ENCODE peak calls at places on chromosomes 5 and 9, in four cellular contexts. One of them, this sample, is unnamed.

GRCh38 chr9:1927546-1927945 is 87.6 kb upstream of the SMARCA2 start:
- DNase-seq in PC-3: no peak
- DNase-seq in prostate gland: no peak
- DNase-seq in lung: no peak
- DNase-seq in this sample: no peak

GRCh38 chr5:154405078-154405792 is 40.6 kb upstream of the SAP30L start:
- DNase-seq in PC-3: peak; percentile 80
- DNase-seq in lung: peak; percentile 79
- DNase-seq in prostate gland: peak; percentile 64
- DNase-seq in this sample: peak; percentile 77

GRCh38 chr9:34984049-34984448 is 5.5 kb upstream of the DNAJB5 start:
- DNase-seq in lung: no peak
- DNase-seq in PC-3: peak; percentile 40
- DNase-seq in prostate gland: no peak
- DNase-seq in this sample: no peak

GRCh38 chr5:8773091-8773615 is 772.7 kb downstream of the SEMA5A start:
- DNase-seq in prostate gland: no peak
- DNase-seq in PC-3: no peak
- DNase-seq in lung: no peak
- DNase-seq in this sample: no peak

GRCh38 chr9:127931092-127931881 is 710 bp upstream of the PIP5KL1 start:
- DNase-seq in lung: peak; percentile 79
- DNase-seq in prostate gland: no peak
- DNase-seq in PC-3: peak; percentile 22
- DNase-seq in this sample: no peak

GRCh38 chr5:116577064-116577788 is 2.6 kb upstream of the SEMA6A start:
- DNase-seq in lung: no peak
- DNase-seq in PC-3: no peak
- DNase-seq in prostate gland: no peak
- DNase-seq in this sample: no peak

GRCh38 chr5:140243855-140244254 is 59.0 kb downstream of the PFDN1 start:
- DNase-seq in lung: no peak
- DNase-seq in PC-3: no peak
- DNase-seq in prostate gland: no peak
- DNase-seq in this sample: no peak

GRCh38 chr5:150036513-150036912 is 36.0 kb downstream of the HMGXB3 start:
- DNase-seq in PC-3: peak; percentile 88
- DNase-seq in lung: no peak
- DNase-seq in prostate gland: no peak
- DNase-seq in this sample: no peak

GRCh38 chr5:2686725-2687124 is 64.8 kb downstream of the IRX2 start:
- DNase-seq in PC-3: no peak
- DNase-seq in lung: no peak
- DNase-seq in prostate gland: no peak
- DNase-seq in this sample: no peak

GRCh38 chr9:95518026-95518425 is 1.3 kb upstream of the PTCH1 start:
- DNase-seq in lung: no peak
- DNase-seq in PC-3: no peak
- DNase-seq in prostate gland: no peak
- DNase-seq in this sample: no peak

GRCh38 chr5:53643445-53643844 is 83.0 kb downstream of the NDUFS4 start:
- DNase-seq in lung: no peak
- DNase-seq in PC-3: no peak
- DNase-seq in prostate gland: no peak
- DNase-seq in this sample: no peak

GRCh38 chr5:10432059-10433008 is 9.3 kb upstream of the ROPN1L start:
- DNase-seq in PC-3: no peak
- DNase-seq in lung: no peak
- DNase-seq in prostate gland: no peak
- DNase-seq in this sample: no peak

GRCh38 chr9:112838342-112838741 is 52.3 kb downstream of the SLC46A2 start:
- DNase-seq in lung: no peak
- DNase-seq in prostate gland: no peak
- DNase-seq in PC-3: no peak
- DNase-seq in this sample: peak; percentile 41

GRCh38 chr5:151909628-151910027 is 15.0 kb downstream of the GLRA1 start:
- DNase-seq in PC-3: no peak
- DNase-seq in lung: no peak
- DNase-seq in prostate gland: no peak
- DNase-seq in this sample: no peak

GRCh38 chr5:150192462-150192861 is 2.6 kb downstream of the SLC6A7 start:
- DNase-seq in lung: no peak
- DNase-seq in PC-3: no peak
- DNase-seq in prostate gland: no peak
- DNase-seq in this sample: no peak

GRCh38 chr5:11903121-11903613 is 1.1 kb downstream of the CTNND2 start:
- DNase-seq in lung: no peak
- DNase-seq in PC-3: no peak
- DNase-seq in prostate gland: no peak
- DNase-seq in this sample: no peak

GRCh38 chr9:34684145-34684544 is 6.9 kb downstream of the CCL19 start:
- DNase-seq in lung: no peak
- DNase-seq in PC-3: no peak
- DNase-seq in prostate gland: no peak
- DNase-seq in this sample: no peak

GRCh38 chr9:37284631-37285030 is 137.9 kb upstream of the GRHPR start:
- DNase-seq in PC-3: no peak
- DNase-seq in prostate gland: no peak
- DNase-seq in lung: no peak
- DNase-seq in this sample: no peak

GRCh38 chr5:149857499-149857898 is 87.1 kb downstream of the PDE6A start:
- DNase-seq in PC-3: peak; percentile 71
- DNase-seq in lung: peak; percentile 66
- DNase-seq in prostate gland: peak; percentile 63
- DNase-seq in this sample: peak; percentile 96

GRCh38 chr9:20144255-20144654 is 355.4 kb upstream of the SLC24A2 start:
- DNase-seq in lung: no peak
- DNase-seq in prostate gland: no peak
- DNase-seq in PC-3: no peak
- DNase-seq in this sample: no peak

GRCh38 chr5:173451031-173451430 is 122.8 kb upstream of the STC2 start:
- DNase-seq in lung: no peak
- DNase-seq in PC-3: peak; percentile 39
- DNase-seq in prostate gland: no peak
- DNase-seq in this sample: no peak

GRCh38 chr9:134185536-134186011 is 21.2 kb upstream of the RNU6ATAC start:
- DNase-seq in lung: no peak
- DNase-seq in PC-3: no peak
- DNase-seq in prostate gland: no peak
- DNase-seq in this sample: no peak

GRCh38 chr5:168867271-168867670 is 288.1 kb upstream of the PANK3 start:
- DNase-seq in lung: no peak
- DNase-seq in prostate gland: no peak
- DNase-seq in PC-3: peak; percentile 11
- DNase-seq in this sample: no peak

GRCh38 chr5:123965626-123966025 is 453.6 kb downstream of the CSNK1G3 start:
- DNase-seq in lung: no peak
- DNase-seq in PC-3: no peak
- DNase-seq in prostate gland: no peak
- DNase-seq in this sample: no peak

GRCh38 chr5:164861610-164862009 is 1356.2 kb downstream of the MAT2B start:
- DNase-seq in lung: no peak
- DNase-seq in prostate gland: no peak
- DNase-seq in PC-3: no peak
- DNase-seq in this sample: no peak

GRCh38 chr5:65137631-65138030 is 344.1 kb downstream of the ADAMTS6 start:
- DNase-seq in prostate gland: no peak
- DNase-seq in lung: no peak
- DNase-seq in PC-3: no peak
- DNase-seq in this sample: peak; percentile 32

GRCh38 chr5:65144136-65144871 is 337.4 kb downstream of the ADAMTS6 start:
- DNase-seq in lung: no peak
- DNase-seq in PC-3: no peak
- DNase-seq in prostate gland: no peak
- DNase-seq in this sample: no peak

GRCh38 chr5:65142511-65143011 is 339.2 kb downstream of the ADAMTS6 start:
- DNase-seq in prostate gland: no peak
- DNase-seq in PC-3: peak; percentile 37
- DNase-seq in lung: no peak
- DNase-seq in this sample: no peak

GRCh38 chr5:65142007-65142406 is 339.7 kb downstream of the ADAMTS6 start:
- DNase-seq in PC-3: no peak
- DNase-seq in lung: no peak
- DNase-seq in prostate gland: no peak
- DNase-seq in this sample: no peak

DNA sequence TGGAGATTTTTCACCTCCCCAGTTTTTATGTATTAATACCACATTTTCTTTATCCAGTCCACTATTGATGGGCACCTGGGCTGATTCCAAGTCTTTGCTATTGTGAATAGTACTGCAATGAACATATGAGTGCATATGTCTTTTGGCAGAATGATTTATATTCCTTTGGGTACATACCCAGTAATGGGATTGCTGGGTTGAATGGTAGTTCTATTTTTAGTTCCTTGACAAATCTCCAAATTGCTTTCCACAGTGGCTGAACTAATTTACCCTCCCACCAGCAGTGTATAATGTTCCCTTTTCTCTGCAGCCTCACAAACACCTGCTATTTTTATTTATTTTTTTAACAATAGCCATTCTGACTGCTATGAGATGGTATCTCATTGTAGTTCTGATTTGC is 340.2 kb downstream of the ADAMTS6 start:
- DNase-seq in PC-3: no peak
- DNase-seq in prostate gland: no peak
- DNase-seq in lung: no peak
- DNase-seq in this sample: no peak
- H3K4me3 ChIP-seq in PC-3: no peak overlapping the region
- H3K4me3 ChIP-seq in prostate gland: no peak overlapping the region
- H3K4me3 ChIP-seq in lung: no peak overlapping the region
- H3K4me3 ChIP-seq in this sample: no peak overlapping the region

DNA sequence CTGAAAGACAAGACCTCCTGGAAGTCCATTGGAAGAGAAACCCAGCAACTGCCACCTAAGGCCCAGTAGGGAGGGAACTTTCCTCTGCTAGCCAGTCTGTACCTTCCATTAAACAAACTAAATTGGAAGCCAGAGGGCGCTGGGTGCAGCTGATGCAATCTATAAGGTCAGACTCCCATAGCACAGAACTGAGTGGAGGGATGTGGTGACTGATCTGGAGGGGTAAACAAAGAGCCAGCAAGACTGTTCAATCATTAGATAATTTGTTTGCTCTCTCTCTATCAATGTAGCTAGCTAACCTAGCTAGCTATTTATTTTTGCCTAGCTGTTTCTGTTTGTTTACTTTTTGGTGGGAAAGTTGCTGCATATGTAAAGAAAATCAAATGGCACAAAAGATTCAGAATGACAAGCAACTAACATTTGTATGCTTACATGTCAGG is 291.8 kb upstream of the DAB2 start:
- DNase-seq in lung: no peak
- DNase-seq in prostate gland: no peak
- DNase-seq in PC-3: peak; percentile 90
- DNase-seq in this sample: peak; percentile 58
- TF ChIP-seq CTCF in lung: no peak
- TF ChIP-seq CTCF in prostate gland: no peak
- TF ChIP-seq CTCF in PC-3: peak; percentile 82
- TF ChIP-seq CTCF in this sample: peak; percentile 30

DNA sequence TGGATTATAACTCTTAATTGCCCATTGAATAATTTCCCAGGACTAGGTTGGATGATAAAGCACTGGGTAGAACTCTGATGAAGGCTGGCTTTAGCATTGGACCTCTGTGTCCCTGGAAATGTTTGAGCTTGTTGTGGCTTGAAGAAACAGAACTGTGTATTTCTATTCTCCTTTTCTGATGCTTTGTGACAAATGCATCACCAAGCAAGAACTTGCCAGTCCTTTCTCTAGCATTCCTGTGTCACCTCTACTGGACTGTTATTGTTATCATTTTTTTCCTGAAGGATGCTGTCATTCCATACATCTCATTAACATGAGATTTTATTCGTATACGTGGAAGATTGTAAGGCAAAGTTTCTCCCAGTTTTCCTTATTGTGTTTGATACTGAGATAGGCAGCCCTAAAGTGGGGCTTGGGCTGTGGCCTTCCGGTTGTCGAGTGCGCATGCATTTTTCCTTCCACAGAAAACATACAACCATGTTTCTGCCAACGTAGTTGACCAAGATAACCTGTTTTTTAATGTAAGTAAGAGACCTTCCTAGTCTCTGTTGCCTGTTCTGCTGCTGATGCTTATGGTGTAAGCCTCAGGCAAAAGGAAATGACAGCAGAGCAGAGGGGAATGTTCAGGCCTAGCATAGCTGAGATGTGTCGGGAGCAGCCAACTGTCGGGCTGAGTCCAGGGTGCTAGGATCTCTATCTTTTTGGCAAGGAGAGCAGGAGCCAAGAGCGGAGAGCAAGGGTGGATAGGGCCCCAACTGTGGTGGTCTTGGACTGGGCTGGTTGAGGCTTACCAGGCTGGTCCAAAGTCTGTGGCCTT is 2.3 kb downstream of the NTRK2 start:
- DNase-seq in lung: no peak
- DNase-seq in PC-3: no peak
- DNase-seq in prostate gland: no peak
- DNase-seq in this sample: no peak
- H3K27ac ChIP-seq in lung: no peak overlapping the region
- H3K27ac ChIP-seq in PC-3: no peak overlapping the region
- H3K27ac ChIP-seq in prostate gland: no peak overlapping the region
- H3K27ac ChIP-seq in this sample: no peak overlapping the region

GRCh38 chr5:100855295-100855694 is 47.8 kb downstream of the ST8SIA4 start:
- DNase-seq in lung: no peak
- DNase-seq in PC-3: no peak
- DNase-seq in prostate gland: no peak
- DNase-seq in this sample: no peak

GRCh38 chr5:100852051-100852450 is 51.0 kb downstream of the ST8SIA4 start:
- DNase-seq in lung: no peak
- DNase-seq in prostate gland: no peak
- DNase-seq in PC-3: no peak
- DNase-seq in this sample: no peak

GRCh38 chr5:100852988-100853449 is 50.1 kb downstream of the ST8SIA4 start:
- DNase-seq in lung: no peak
- DNase-seq in prostate gland: no peak
- DNase-seq in PC-3: no peak
- DNase-seq in this sample: no peak

GRCh38 chr5:100854594-100854993 is 48.5 kb downstream of the ST8SIA4 start:
- DNase-seq in prostate gland: no peak
- DNase-seq in lung: no peak
- DNase-seq in PC-3: no peak
- DNase-seq in this sample: no peak

DNA sequence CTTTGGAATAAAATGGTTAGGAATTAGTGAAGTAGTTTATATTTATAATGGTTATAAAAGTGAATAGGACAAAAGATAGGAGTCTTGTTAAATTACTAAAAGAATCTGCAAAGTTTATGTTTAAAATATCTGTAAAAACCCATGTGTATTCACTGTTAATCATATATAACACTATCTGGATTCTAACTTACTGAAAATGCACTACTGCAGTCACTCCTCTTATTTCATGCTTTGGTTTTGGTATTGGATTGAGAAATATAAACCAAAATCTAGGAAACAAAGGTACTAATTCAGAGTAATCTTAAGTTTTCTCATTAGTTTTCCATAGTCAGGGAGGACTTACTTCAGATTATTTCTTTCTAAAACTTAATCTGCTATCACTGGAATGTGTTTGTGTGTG is 49.5 kb downstream of the ST8SIA4 start:
- DNase-seq in PC-3: no peak
- DNase-seq in prostate gland: no peak
- DNase-seq in lung: no peak
- DNase-seq in this sample: no peak
- H3K4me3 ChIP-seq in PC-3: no peak overlapping the region
- H3K4me3 ChIP-seq in prostate gland: no peak overlapping the region
- H3K4me3 ChIP-seq in lung: no peak overlapping the region
- H3K4me3 ChIP-seq in this sample: no peak overlapping the region